ENCODE peak calls at places on chromosomes 5 and 9, in five cellular contexts. Z is HepG2, O is GM23338, N is fibroblast of lung, V is mammary epithelial cell. U is an unnamed sample.
A peak's percentile ranks its signal among the peaks of the same experiment; 100 is the strongest.

GRCh38 chr5:108726446-108727091 is 21.1 kb upstream of the FER start:
- DNase-seq in Z (no peak), O (no peak), N (no peak), V (peak; percentile 52), U (peak; percentile 55)

GRCh38 chr9:124164800-124165199 is 92.9 kb upstream of the NEK6 start:
- DNase-seq in Z (no peak), O (no peak), N (no peak), V (no peak), U (no peak)

GRCh38 chr5:35024911-35025510 is 22.7 kb downstream of the AGXT2 start:
- DNase-seq in Z (no peak), O (no peak), N (no peak), V (no peak), U (no peak)

GRCh38 chr5:150303070-150303595 is 428 bp upstream of the ARSI start:
- DNase-seq in Z (no peak), O (peak; percentile 66), N (peak; percentile 85), V (no peak), U (no peak)

GRCh38 chr5:149837680-149838269 is 106.8 kb downstream of the PDE6A start:
- DNase-seq in Z (peak; percentile 54), O (peak; percentile 91), N (peak; percentile 64), V (peak; percentile 56), U (peak; percentile 89)

GRCh38 chr9:83583151-83584014 is 39.6 kb upstream of the IDNK start:
- DNase-seq in Z (peak; percentile 47), O (peak; percentile 91), N (peak; percentile 52), V (peak; percentile 20), U (peak; percentile 65)

GRCh38 chr5:135745897-135746500 is 88.5 kb upstream of the SLC25A48 start:
- DNase-seq in Z (no peak), O (peak; percentile 51), N (no peak), V (no peak), U (no peak)

GRCh38 chr5:132487841-132488555 is 2.6 kb downstream of the IRF1 start:
- DNase-seq in Z (no peak), O (no peak), N (no peak), V (no peak), U (no peak)

GRCh38 chr5:160434022-160434531 is 12.4 kb downstream of the PTTG1 start:
- DNase-seq in Z (peak; percentile 46), O (peak; percentile 46), N (peak; percentile 64), V (peak; percentile 71), U (no peak)

GRCh38 chr5:143129203-143129602 is 274.3 kb downstream of the NR3C1 start:
- DNase-seq in Z (no peak), O (no peak), N (no peak), V (no peak), U (no peak)

GRCh38 chr5:143129910-143130703 is 273.4 kb downstream of the NR3C1 start:
- DNase-seq in Z (no peak), O (no peak), N (no peak), V (no peak), U (no peak)

GRCh38 chr5:143130891-143131290 is 272.6 kb downstream of the NR3C1 start:
- DNase-seq in Z (no peak), O (no peak), N (no peak), V (no peak), U (no peak)

GRCh38 chr5:143126121-143127019 is 277.1 kb downstream of the NR3C1 start:
- DNase-seq in Z (no peak), O (no peak), N (no peak), V (no peak), U (no peak)

DNA sequence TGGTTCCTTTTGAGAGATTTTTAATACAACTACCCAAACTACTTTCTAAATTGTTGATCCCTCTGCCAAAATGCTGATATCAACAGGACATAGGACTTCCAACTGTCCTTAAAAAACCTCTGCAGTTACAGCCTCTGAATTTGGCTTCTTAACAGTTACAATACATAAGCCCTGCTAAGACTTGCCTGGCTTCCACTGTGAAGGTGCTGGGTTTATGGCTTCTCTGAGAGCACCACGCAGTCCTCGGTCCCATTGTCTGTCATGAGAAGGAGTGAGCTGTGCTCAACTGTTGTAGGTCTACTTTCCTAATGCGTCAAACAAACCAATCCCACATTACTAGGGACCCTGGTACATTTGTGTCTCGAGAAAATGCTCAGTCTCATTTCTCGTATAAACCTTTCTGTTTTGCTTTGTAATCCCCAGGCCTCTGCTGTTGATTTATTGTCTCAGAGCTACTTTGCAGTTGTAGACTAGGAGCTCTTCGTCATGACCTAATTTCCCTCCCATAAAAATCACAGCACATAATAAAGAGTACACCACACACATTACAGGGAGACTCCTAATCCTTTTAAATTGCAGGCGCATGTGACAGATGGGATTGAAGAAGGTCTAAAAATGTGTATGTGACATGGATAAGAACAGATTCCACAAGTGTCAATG is 274.9 kb downstream of the NR3C1 start:
- DNase-seq in Z (no peak), O (no peak), N (no peak), V (no peak), U (no peak)
- H2AFZ ChIP-seq in Z (no peak overlapping the region), O (no peak overlapping the region), N (no peak overlapping the region), V (no peak overlapping the region), U (no peak overlapping the region)

GRCh38 chr9:121476156-121476555 is 23.5 kb downstream of the GGTA1 start:
- DNase-seq in Z (no peak), O (no peak), N (no peak), V (no peak), U (no peak)

GRCh38 chr9:121478816-121479676 is 20.6 kb downstream of the GGTA1 start:
- DNase-seq in Z (no peak), O (no peak), N (no peak), V (no peak), U (no peak)

GRCh38 chr9:121473229-121473628 is 26.4 kb downstream of the GGTA1 start:
- DNase-seq in Z (no peak), O (no peak), N (no peak), V (no peak), U (no peak)

GRCh38 chr9:121472361-121472910 is 27.2 kb downstream of the GGTA1 start:
- DNase-seq in Z (no peak), O (peak; percentile 25), N (no peak), V (no peak), U (no peak)

DNA sequence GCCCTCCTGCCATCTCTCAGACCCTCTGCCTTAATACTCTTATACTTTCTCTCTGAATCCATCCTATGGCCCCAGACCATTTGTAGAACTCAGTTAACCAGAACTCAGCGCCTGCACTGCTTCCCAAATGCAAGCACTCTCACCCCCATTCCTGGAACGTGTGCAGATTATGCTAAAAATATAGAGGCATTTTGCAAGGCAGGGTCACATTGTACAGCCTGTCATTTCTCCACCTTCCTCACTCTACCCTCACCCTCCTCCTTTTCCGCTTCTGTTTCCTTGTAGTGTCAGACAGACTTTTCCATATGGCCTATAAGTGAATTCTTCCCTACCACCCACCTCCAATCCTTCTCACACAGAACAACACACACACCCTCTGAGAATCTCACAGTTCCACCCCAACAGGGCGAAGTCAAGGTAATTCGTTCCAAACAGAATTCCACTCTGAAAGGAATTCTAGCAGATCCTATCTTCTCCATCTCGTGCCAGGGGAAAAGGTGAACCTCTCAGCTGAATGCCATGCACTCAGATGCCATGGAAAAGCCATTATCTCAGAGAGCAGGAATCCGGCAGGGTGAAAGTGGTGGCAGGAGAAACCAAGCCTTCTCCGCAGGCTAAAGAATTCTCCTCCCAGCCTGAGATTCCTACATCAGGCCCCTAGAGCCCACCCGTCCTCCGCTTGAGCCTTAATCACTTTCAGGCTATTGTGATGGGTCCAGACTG is 25.3 kb downstream of the GGTA1 start:
- DNase-seq in Z (no peak), O (peak; percentile 12), N (no peak), V (no peak), U (no peak)
- H2AFZ ChIP-seq in Z (no peak overlapping the region), O (no peak overlapping the region), N (no peak overlapping the region), V (no peak overlapping the region), U (no peak overlapping the region)

DNA sequence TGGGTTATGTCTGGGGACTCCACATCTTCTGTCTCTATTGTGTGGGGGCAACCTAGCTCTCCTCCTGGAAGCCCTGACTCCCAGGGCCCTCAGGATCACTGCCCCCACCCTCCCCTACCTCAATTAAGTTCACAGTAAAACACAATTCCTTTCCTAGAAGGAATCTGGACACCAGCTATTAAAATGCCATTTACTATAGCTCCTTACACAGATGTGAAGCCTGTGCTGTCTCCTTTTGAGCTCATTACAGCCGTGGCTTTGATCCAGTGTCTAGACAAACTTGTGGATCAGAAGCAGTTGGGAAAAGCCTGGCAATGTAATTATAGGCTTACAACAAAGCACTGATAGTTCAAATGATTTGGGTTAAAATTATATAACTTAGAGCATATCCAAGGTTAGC is 107.0 kb upstream of the SMIM23 start:
- DNase-seq in Z (no peak), O (no peak), N (no peak), V (no peak), U (no peak)
- H2AFZ ChIP-seq in Z (no peak overlapping the region), O (no peak overlapping the region), N (no peak overlapping the region), V (no peak overlapping the region), U (no peak overlapping the region)

DNA sequence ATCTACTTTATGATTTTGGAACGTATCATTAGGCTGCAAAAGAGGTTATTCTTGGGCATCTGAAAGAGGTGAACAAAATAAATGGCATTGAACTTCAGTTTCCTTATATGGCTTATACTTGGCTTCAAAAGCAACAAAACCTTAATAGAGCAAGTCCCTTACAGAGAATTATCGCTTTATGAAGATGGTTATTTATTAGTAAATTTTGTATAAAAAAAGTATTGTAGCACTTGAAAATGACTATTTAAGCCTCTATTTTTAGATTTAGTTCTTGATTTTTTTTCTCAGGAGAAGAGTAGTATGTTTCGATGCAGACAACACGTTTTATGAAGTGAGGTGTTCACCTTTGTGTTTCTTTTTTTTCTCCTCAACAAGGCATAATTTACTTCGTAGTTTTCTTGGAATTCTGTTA is 2.0 kb downstream of the ERBIN start:
- DNase-seq in Z (no peak), O (no peak), N (peak; percentile 16), V (peak; percentile 17), U (peak; percentile 45)
- H2AFZ ChIP-seq in Z (no peak overlapping the region), O (no peak overlapping the region), N (no peak overlapping the region), V (no peak overlapping the region), U (no peak overlapping the region)

U was measured in GM23248.